ENCODE peak calls at places on chromosomes 16 and 17, in eight cellular contexts. L is GM23248; Q is activated CD4-positive, alpha-beta memory T cell treated with anti-CD3 and anti-CD28 coated beads for 36 hours; S is NCI-H774; H is B cell; P is AG04450; O is pancreas; Y is NAMALWA. G is an unnamed sample.

GRCh38 chr17:46964315-46965265 is 14.5 kb downstream of the RPRML start:
- DNase-seq in L (peak), Q (no peak), S (no peak), H (no peak), P (no peak), O (no peak), Y (peak), G (no peak)

GRCh38 chr17:31525801-31526549 is 134.5 kb downstream of the RAB11FIP4 start:
- DNase-seq in L (peak), Q (no peak), S (no peak), H (no peak), P (no peak), O (no peak), Y (peak), G (peak)

GRCh38 chr17:41498276-41498675 is 7.1 kb downstream of the KRT13 start:
- DNase-seq in L (no peak), Q (no peak), S (no peak), H (no peak), P (no peak), O (no peak), Y (peak), G (no peak)

GRCh38 chr16:2512920-2513404 is 790 bp upstream of the ATP6V0C start:
- DNase-seq in L (no peak), Q (no peak), S (no peak), H (no peak), P (no peak), O (peak), Y (peak), G (no peak)

GRCh38 chr16:79653337-79654000 is 52.9 kb upstream of the MAF start:
- DNase-seq in L (no peak), Q (no peak), S (no peak), H (no peak), P (no peak), O (peak), Y (no peak), G (no peak)

GRCh38 chr16:88718178-88718577 is 11.9 kb downstream of the CTU2 start:
- DNase-seq in L (no peak), Q (no peak), S (no peak), H (no peak), P (no peak), O (no peak), Y (no peak), G (no peak)

GRCh38 chr17:78705071-78705470 is 77.0 kb downstream of the CYTH1 start:
- DNase-seq in L (no peak), Q (no peak), S (no peak), H (no peak), P (no peak), O (no peak), Y (no peak), G (no peak)

GRCh38 chr16:86565181-86565631 is 1.4 kb upstream of the FOXC2 start:
- DNase-seq in L (no peak), Q (no peak), S (no peak), H (no peak), P (no peak), O (no peak), Y (no peak), G (no peak)

GRCh38 chr16:66927012-66927436 is 1.7 kb upstream of the RRAD start:
- DNase-seq in L (peak), Q (no peak), S (no peak), H (no peak), P (no peak), O (no peak), Y (peak), G (peak)

GRCh38 chr17:39668141-39668924 is at the start of gene PNMT:
- DNase-seq in L (peak), Q (peak), S (peak), H (peak), P (no peak), O (peak), Y (peak), G (peak)

GRCh38 chr17:9906616-9907015 is 1.5 kb upstream of the RCVRN start:
- DNase-seq in L (no peak), Q (no peak), S (no peak), H (no peak), P (no peak), O (no peak), Y (no peak), G (no peak)

GRCh38 chr17:50262001-50262794 is 12.1 kb upstream of the TMEM92 start:
- DNase-seq in L (no peak), Q (no peak), S (no peak), H (no peak), P (no peak), O (no peak), Y (no peak), G (no peak)

GRCh38 chr16:88073201-88073721 is 122.0 kb downstream of the BANP start:
- DNase-seq in L (no peak), Q (no peak), S (no peak), H (peak), P (no peak), O (no peak), Y (no peak), G (no peak)

GRCh38 chr16:81526935-81527334 is 82.3 kb downstream of the CMIP start:
- DNase-seq in L (peak), Q (no peak), S (no peak), H (no peak), P (no peak), O (no peak), Y (no peak), G (no peak)

GRCh38 chr17:58640202-58640601 is 51.6 kb downstream of the TEX14 start:
- DNase-seq in L (no peak), Q (no peak), S (no peak), H (no peak), P (no peak), O (no peak), Y (no peak), G (no peak)

GRCh38 chr17:77322534-77323412 is 182.0 kb downstream of the SEC14L1 start:
- DNase-seq in L (peak), Q (no peak), S (no peak), H (peak), P (peak), O (no peak), Y (peak), G (peak)

GRCh38 chr17:29867643-29868181 is 62.3 kb downstream of the SSH2 start:
- DNase-seq in L (peak), Q (no peak), S (no peak), H (no peak), P (no peak), O (no peak), Y (peak), G (peak)

GRCh38 chr17:41957058-41957868 is 9.3 kb upstream of the CNP start:
- DNase-seq in L (no peak), Q (no peak), S (no peak), H (no peak), P (no peak), O (no peak), Y (no peak), G (no peak)

GRCh38 chr16:87780385-87780989 is 14.7 kb upstream of the KLHDC4 start:
- DNase-seq in L (peak), Q (peak), S (peak), H (no peak), P (no peak), O (no peak), Y (peak), G (peak)

GRCh38 chr16:66830422-66831404 is at the start of gene NAE1:
- DNase-seq in L (peak), Q (peak), S (peak), H (peak), P (peak), O (peak), Y (peak), G (peak)

GRCh38 chr16:69327585-69328310 is 2.6 kb downstream of the PDF start:
- DNase-seq in L (no peak), Q (no peak), S (no peak), H (no peak), P (no peak), O (peak), Y (no peak), G (no peak)

GRCh38 chr16:86812363-86812970 is 234.1 kb downstream of the FOXL1 start:
- DNase-seq in L (no peak), Q (no peak), S (no peak), H (no peak), P (no peak), O (no peak), Y (no peak), G (no peak)

GRCh38 chr17:48579738-48580543 is 1.8 kb upstream of the HOXB4 start:
- DNase-seq in L (no peak), Q (no peak), S (peak), H (no peak), P (no peak), O (no peak), Y (no peak), G (peak)

GRCh38 chr17:19354123-19354522 is 8.4 kb downstream of the B9D1 start:
- DNase-seq in L (peak), Q (no peak), S (no peak), H (no peak), P (peak), O (no peak), Y (no peak), G (no peak)

GRCh38 chr16:25177831-25178688 is 38.7 kb upstream of the AQP8 start:
- DNase-seq in L (peak), Q (no peak), S (no peak), H (no peak), P (no peak), O (peak), Y (no peak), G (no peak)

GRCh38 chr16:19382084-19382801 is 35.4 kb upstream of the TMC5 start:
- DNase-seq in L (no peak), Q (no peak), S (no peak), H (no peak), P (no peak), O (no peak), Y (no peak), G (no peak)

GRCh38 chr17:18933102-18934058 is 18.6 kb upstream of the SLC5A10 start:
- DNase-seq in L (no peak), Q (no peak), S (no peak), H (no peak), P (no peak), O (no peak), Y (no peak), G (no peak)

GRCh38 chr17:57806083-57806830 is 43.6 kb downstream of the MRPS23 start:
- DNase-seq in L (no peak), Q (no peak), S (peak), H (no peak), P (no peak), O (no peak), Y (no peak), G (no peak)

GRCh38 chr17:2901582-2901981 is 105.3 kb downstream of the RAP1GAP2 start:
- DNase-seq in L (no peak), Q (no peak), S (no peak), H (no peak), P (no peak), O (peak), Y (no peak), G (no peak)

GRCh38 chr17:76893623-76894358 is 25.6 kb downstream of the MGAT5B start:
- DNase-seq in L (no peak), Q (no peak), S (no peak), H (no peak), P (no peak), O (no peak), Y (no peak), G (no peak)

GRCh38 chr16:57628008-57628781 is at the start of gene ADGRG1:
- DNase-seq in L (peak), Q (peak), S (no peak), H (no peak), P (peak), O (no peak), Y (no peak), G (peak)

GRCh38 chr16:59702531-59702930 is 968.4 kb upstream of the GOT2 start:
- DNase-seq in L (no peak), Q (no peak), S (no peak), H (no peak), P (no peak), O (no peak), Y (no peak), G (no peak)

GRCh38 chr17:37358098-37358829 is 17.5 kb upstream of the C17orf78 start:
- DNase-seq in L (peak), Q (peak), S (peak), H (peak), P (no peak), O (peak), Y (peak), G (peak)

GRCh38 chr17:11305524-11305923 is 64.5 kb downstream of the SHISA6 start:
- DNase-seq in L (no peak), Q (no peak), S (no peak), H (no peak), P (no peak), O (no peak), Y (no peak), G (no peak)

GRCh38 chr17:40433551-40434384 is 9.5 kb upstream of the IGFBP4 start:
- DNase-seq in L (peak), Q (peak), S (no peak), H (no peak), P (no peak), O (no peak), Y (peak), G (no peak)

GRCh38 chr16:87702325-87702811 is 63.4 kb downstream of the KLHDC4 start:
- DNase-seq in L (peak), Q (peak), S (no peak), H (peak), P (no peak), O (no peak), Y (peak), G (no peak)

G was measured in HT-29.